ENCODE peak calls at places on chromosomes 2 and 18, in eight cellular contexts. D is CD4-positive, CD25-positive, alpha-beta regulatory T cell; F is right cardiac atrium; Q is H9; E is heart left ventricle; N is effector memory CD4-positive, alpha-beta T cell; U is GM23248; B is psoas muscle. C is an unnamed sample. For H3K9me3, the result is how much of the 10 kb centered on the place peaks cover.

GRCh38 chr2:60247471-60247870 is 306.0 kb downstream of the BCL11A start:
- DNase-seq in D (no peak), F (no peak), Q (peak), E (no peak), N (no peak), U (no peak), B (no peak), C (no peak)

GRCh38 chr2:122300758-122301157 is 545.3 kb downstream of the TSN start:
- DNase-seq in D (no peak), F (no peak), Q (no peak), E (no peak), N (no peak), U (no peak), B (no peak), C (no peak)

GRCh38 chr2:112621792-112622527 is 23.8 kb upstream of the SLC20A1 start:
- DNase-seq in D (no peak), F (no peak), Q (no peak), E (no peak), N (no peak), U (peak), B (no peak), C (no peak)

GRCh38 chr2:46393352-46393820 is 86.0 kb upstream of the TMEM247 start:
- DNase-seq in D (no peak), F (no peak), Q (peak), E (no peak), N (no peak), U (no peak), B (no peak), C (no peak)

GRCh38 chr18:72086421-72086820 is 457.7 kb downstream of the CBLN2 start:
- DNase-seq in D (no peak), F (no peak), Q (no peak), E (no peak), N (no peak), U (peak), B (no peak), C (no peak)

GRCh38 chr2:197926673-197927072 is 122.3 kb downstream of the PLCL1 start:
- DNase-seq in D (no peak), F (no peak), Q (no peak), E (no peak), N (no peak), U (no peak), B (no peak), C (no peak)

GRCh38 chr2:220811115-220811514 is 761.0 kb downstream of the EPHA4 start:
- DNase-seq in D (no peak), F (no peak), Q (no peak), E (no peak), N (no peak), U (peak), B (no peak), C (no peak)

GRCh38 chr18:22177496-22177866 is 8.1 kb downstream of the GATA6 start:
- DNase-seq in D (no peak), F (no peak), Q (no peak), E (no peak), N (no peak), U (no peak), B (no peak), C (no peak)

GRCh38 chr2:70019096-70019495 is 57.7 kb upstream of the ASPRV1 start:
- DNase-seq in D (no peak), F (no peak), Q (no peak), E (no peak), N (no peak), U (no peak), B (no peak), C (no peak)

GRCh38 chr2:112092286-112093041 is 37.4 kb downstream of the TMEM87B start:
- DNase-seq in D (no peak), F (no peak), Q (no peak), E (no peak), N (no peak), U (peak), B (no peak), C (no peak)

GRCh38 chr2:22329097-22329716 is 1055.8 kb upstream of the KLHL29 start:
- DNase-seq in D (no peak), F (no peak), Q (no peak), E (peak), N (no peak), U (no peak), B (no peak), C (no peak)

GRCh38 chr2:23618696-23619530 is 233.9 kb downstream of the KLHL29 start:
- DNase-seq in D (no peak), F (no peak), Q (no peak), E (no peak), N (no peak), U (peak), B (no peak), C (no peak)

GRCh38 chr2:241768251-241768711 is 8.3 kb upstream of the GAL3ST2 start:
- DNase-seq in D (no peak), F (no peak), Q (no peak), E (no peak), N (no peak), U (no peak), B (no peak), C (no peak)

GRCh38 chr18:78911751-78912283 is 67.8 kb upstream of the SALL3 start:
- DNase-seq in D (no peak), F (no peak), Q (peak), E (no peak), N (no peak), U (no peak), B (no peak), C (no peak)

GRCh38 chr18:78913395-78913794 is 66.2 kb upstream of the SALL3 start:
- DNase-seq in D (no peak), F (no peak), Q (peak), E (no peak), N (no peak), U (no peak), B (no peak), C (no peak)

GRCh38 chr18:78913830-78914585 is 65.6 kb upstream of the SALL3 start:
- DNase-seq in D (no peak), F (no peak), Q (no peak), E (no peak), N (no peak), U (no peak), B (no peak), C (no peak)

GRCh38 chr18:78912862-78913261 is 66.8 kb upstream of the SALL3 start:
- DNase-seq in D (no peak), F (no peak), Q (peak), E (no peak), N (no peak), U (no peak), B (no peak), C (no peak)

DNA sequence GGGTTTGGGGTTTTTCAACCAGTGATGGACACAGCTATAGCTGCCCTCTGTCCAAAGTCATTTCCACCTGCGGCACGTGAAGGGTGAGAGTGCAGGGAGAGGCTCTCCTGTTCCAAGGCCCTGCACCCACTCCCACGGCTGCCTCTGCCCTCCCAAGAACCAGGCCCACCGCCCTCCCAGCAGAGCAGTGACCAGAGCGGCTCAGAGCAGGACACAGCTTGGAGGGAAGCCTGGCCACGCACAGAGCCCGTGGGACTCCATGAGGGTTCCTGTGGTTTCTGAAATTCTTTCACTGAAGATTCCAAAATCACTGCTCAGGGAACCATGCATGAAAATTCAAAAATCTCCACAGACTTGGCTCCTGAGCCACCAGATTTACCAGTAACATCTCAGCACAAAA is 67.3 kb upstream of the SALL3 start:
- DNase-seq in D (no peak), F (no peak), Q (peak), E (no peak), N (no peak), U (no peak), B (no peak), C (no peak)
- H3K9me3 ChIP-seq in D (under half), F (under half), Q (under half), E (under half), N (under half), U (under half), B (under half), C (under half)

DNA sequence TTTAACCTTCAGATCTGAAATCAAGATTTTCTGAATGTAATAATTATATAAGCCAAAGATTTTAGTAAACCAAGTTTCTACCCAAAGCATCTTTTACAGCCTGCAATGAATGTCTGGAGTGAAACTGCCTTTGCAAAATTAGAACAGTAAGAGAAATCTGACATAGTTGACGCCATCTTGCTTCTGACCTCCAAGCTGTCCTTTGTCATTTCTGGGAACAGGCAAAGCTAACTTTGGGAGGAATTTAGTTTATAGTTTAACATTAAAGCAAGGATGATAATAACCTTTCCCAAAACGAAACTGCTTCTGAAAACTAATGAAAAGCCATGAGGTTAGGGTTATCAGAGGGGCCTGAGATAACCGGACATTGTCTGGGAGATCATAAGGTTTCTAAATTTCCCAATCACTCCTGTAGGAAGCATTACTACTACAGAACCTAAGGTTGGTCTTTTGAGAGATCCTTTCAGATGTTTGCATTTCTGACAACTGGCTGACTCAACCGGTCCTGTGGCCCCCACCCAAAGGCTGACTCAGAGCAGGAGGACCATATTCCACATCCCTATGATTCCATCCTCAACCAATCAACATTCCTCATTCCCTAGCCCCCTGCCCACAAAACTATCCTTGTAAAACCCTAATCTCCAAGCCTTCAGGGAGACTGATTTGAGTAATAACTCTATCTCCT is 124.5 kb downstream of the TMEM131 start:
- DNase-seq in D (no peak), F (no peak), Q (no peak), E (no peak), N (no peak), U (peak), B (no peak), C (no peak)
- H3K9me3 ChIP-seq in D (under half), F (under half), Q (under half), E (under half), N (under half), U (under half), B (under half), C (under half)

DNA sequence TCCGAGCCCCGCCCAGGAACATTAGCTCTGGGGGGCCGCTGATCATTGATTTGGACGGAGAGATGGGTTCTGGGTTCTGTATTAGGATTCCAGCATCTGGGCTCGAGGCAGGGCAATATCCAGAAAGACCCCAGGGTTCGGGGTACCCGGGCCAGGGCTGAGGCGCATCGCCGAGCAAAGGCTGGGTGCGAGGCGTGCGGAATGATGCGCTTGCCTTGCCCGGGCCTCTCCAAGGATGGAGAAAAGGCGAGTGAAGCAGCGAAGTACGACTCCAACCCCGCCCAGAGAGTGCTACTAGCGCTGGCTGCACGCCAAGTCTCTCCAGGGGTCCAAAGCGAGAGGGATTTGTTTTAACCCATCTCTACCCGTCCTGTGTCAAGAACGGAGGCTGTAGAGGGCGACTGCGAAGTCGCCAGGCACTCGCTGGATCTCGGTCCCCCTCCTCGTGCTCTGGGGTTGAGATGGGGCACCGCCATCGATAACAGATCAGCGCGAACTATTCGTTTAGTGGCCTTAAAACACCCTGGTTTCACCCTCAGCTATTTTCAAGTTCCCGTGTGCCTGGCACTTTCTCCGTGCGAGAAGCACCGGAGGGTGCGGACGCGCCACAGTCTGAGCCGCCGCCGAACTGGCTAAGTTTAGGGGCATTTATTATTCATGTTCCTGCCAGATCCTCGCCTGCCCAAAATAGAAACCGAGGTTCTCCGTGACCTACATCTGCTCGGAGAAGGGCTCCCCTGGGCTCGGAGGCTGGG is 1.9 kb downstream of the ADCYAP1 start:
- DNase-seq in D (no peak), F (no peak), Q (peak), E (no peak), N (no peak), U (peak), B (no peak), C (no peak)
- H3K9me3 ChIP-seq in D (under half), F (under half), Q (under half), E (under half), N (under half), U (under half), B (under half), C (under half)

GRCh38 chr2:88714667-88715066 is 23.2 kb downstream of the RPIA start:
- DNase-seq in D (no peak), F (no peak), Q (no peak), E (no peak), N (no peak), U (no peak), B (no peak), C (no peak)

GRCh38 chr2:88721268-88721667 is 29.8 kb downstream of the RPIA start:
- DNase-seq in D (no peak), F (no peak), Q (no peak), E (no peak), N (no peak), U (no peak), B (no peak), C (no peak)

GRCh38 chr2:88724643-88725332 is 33.3 kb downstream of the RPIA start:
- DNase-seq in D (no peak), F (no peak), Q (no peak), E (no peak), N (no peak), U (no peak), B (no peak), C (no peak)

DNA sequence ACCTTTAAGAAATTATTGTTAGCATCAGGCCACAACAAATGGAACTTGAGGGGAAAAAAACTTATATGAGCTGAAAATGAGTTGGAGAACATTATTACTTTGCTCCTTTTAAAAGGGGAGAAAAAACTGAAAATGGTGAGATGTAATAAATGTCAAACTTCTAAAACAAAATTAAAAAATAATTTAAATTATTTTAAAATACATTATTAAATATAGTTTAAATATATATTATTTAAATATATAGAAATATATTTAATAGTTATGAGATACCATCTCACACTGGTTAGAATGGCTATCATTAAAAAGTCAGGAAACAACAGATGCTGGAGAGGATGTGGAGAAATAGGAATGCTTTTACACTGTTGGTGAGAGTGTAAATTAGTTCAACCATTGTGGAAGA is 28.9 kb downstream of the RPIA start:
- DNase-seq in D (no peak), F (no peak), Q (no peak), E (no peak), N (no peak), U (no peak), B (no peak), C (no peak)
- H3K9me3 ChIP-seq in D (under half), F (under half), Q (under half), E (under half), N (under half), U (under half), B (under half), C (under half)

GRCh38 chr2:5183031-5183430 is 509.2 kb upstream of the SOX11 start:
- DNase-seq in D (no peak), F (no peak), Q (peak), E (no peak), N (no peak), U (no peak), B (no peak), C (no peak)

GRCh38 chr2:5188636-5189035 is 503.5 kb upstream of the SOX11 start:
- DNase-seq in D (no peak), F (no peak), Q (no peak), E (no peak), N (no peak), U (no peak), B (no peak), C (no peak)

GRCh38 chr2:5190023-5190422 is 502.2 kb upstream of the SOX11 start:
- DNase-seq in D (no peak), F (no peak), Q (no peak), E (no peak), N (no peak), U (no peak), B (no peak), C (no peak)

GRCh38 chr2:5187283-5187682 is 504.9 kb upstream of the SOX11 start:
- DNase-seq in D (no peak), F (no peak), Q (no peak), E (no peak), N (no peak), U (no peak), B (no peak), C (no peak)
- H3K9me3 ChIP-seq in D (under half), F (under half), Q (under half), E (under half), N (under half), U (under half), B (under half), C (under half)

DNA sequence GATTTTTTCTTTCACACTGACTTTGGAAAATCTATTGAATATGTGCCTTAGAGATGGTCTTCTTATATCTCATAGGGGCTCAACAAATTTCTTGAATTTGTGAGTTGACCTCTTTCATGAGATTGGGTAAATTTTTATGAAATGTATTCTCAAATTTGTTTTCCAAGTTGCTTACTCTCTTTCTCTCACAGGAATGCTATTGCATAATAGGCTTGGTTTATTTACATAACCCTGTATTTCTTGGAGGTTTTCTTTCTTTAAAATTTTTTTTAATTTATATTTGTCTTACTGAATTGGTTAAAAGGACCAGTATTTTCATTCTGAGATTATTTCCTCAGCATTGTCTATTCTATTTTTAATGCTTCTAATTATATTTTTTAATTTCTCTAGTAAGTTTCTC is 917.1 kb downstream of the DPP10 start:
- DNase-seq in D (no peak), F (no peak), Q (no peak), E (no peak), N (no peak), U (no peak), B (no peak), C (no peak)
- H3K9me3 ChIP-seq in D (under half), F (under half), Q (under half), E (under half), N (under half), U (under half), B (under half), C (under half)

GRCh38 chr2:81194581-81194980 is 890.0 kb upstream of the LRRTM1 start:
- DNase-seq in D (no peak), F (no peak), Q (no peak), E (no peak), N (no peak), U (no peak), B (no peak), C (no peak)

GRCh38 chr2:81196383-81196851 is 891.9 kb upstream of the LRRTM1 start:
- DNase-seq in D (no peak), F (no peak), Q (no peak), E (no peak), N (no peak), U (no peak), B (no peak), C (no peak)

GRCh38 chr2:81195774-81196382 is 891.3 kb upstream of the LRRTM1 start:
- DNase-seq in D (no peak), F (no peak), Q (peak), E (no peak), N (no peak), U (no peak), B (no peak), C (no peak)

GRCh38 chr2:81194176-81194575 is 889.6 kb upstream of the LRRTM1 start:
- DNase-seq in D (no peak), F (no peak), Q (no peak), E (no peak), N (no peak), U (no peak), B (no peak), C (no peak)

GRCh38 chr2:81195017-81195773 is 890.6 kb upstream of the LRRTM1 start:
- DNase-seq in D (no peak), F (no peak), Q (no peak), E (no peak), N (no peak), U (no peak), B (no peak), C (no peak)
- H3K9me3 ChIP-seq in D (under half), F (under half), Q (under half), E (under half), N (under half), U (under half), B (under half), C (under half)

GRCh38 chr2:41999882-42000281 is 47.9 kb upstream of the PKDCC start:
- DNase-seq in D (no peak), F (no peak), Q (no peak), E (no peak), N (no peak), U (no peak), B (no peak), C (no peak)

GRCh38 chr2:41998789-41999470 is 48.9 kb upstream of the PKDCC start:
- DNase-seq in D (no peak), F (peak), Q (no peak), E (peak), N (no peak), U (peak), B (peak), C (no peak)

GRCh38 chr2:41998201-41998781 is 49.5 kb upstream of the PKDCC start:
- DNase-seq in D (no peak), F (no peak), Q (no peak), E (no peak), N (no peak), U (no peak), B (no peak), C (no peak)

GRCh38 chr2:42007596-42007995 is 40.2 kb upstream of the PKDCC start:
- DNase-seq in D (no peak), F (no peak), Q (no peak), E (no peak), N (no peak), U (no peak), B (no peak), C (no peak)

DNA sequence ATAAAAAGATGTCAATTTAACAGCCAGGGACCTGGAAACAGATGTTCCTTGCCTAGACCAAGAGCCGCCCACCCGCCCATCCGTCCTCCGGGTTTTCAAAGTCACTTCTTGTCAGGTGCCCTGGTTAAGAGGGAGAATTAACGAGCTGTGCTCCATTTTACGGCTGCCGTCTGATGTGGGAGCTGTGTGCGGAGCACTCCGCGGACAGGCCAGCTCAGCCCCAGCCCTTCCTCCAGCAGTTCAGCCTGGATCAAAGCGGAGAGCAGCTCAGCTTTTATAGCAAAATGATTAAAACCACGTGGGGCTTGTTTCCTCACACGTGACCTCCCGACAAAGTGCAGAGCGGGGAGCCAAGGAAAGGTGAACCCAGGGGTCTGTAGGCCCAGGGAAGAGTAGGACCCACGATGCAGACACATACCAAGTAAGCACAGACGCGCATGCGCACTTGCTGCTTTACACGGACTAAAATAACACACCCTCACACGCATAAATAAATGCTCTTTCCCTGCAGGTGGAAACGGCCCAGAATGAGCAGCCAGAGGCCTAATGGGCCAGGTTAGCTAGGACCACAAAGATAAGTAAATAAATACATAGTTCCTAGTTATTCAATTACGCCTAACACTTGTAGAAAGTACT is 46.0 kb upstream of the PKDCC start:
- DNase-seq in D (no peak), F (no peak), Q (no peak), E (no peak), N (no peak), U (peak), B (no peak), C (no peak)
- H3K9me3 ChIP-seq in D (under half), F (under half), Q (under half), E (under half), N (under half), U (under half), B (under half), C (under half)

C was measured in T-helper 17 cell.